ENCODE peak calls at places on chromosomes 16 and 17, in five cellular contexts. One of them, this sample, is unnamed.

GRCh38 chr16:89155184-89155679 is 16.3 kb upstream of the CDH15 start:
- DNase-seq in activated CD4-positive, CD25-positive, alpha-beta regulatory T cell: no peak
- DNase-seq in T-helper 9 cell: no peak
- DNase-seq in neuronal stem cell: no peak
- DNase-seq in stomach: peak; percentile 59
- DNase-seq in this sample: no peak

GRCh38 chr17:3679186-3680126 is 10.8 kb downstream of the EMC6 start:
- DNase-seq in activated CD4-positive, CD25-positive, alpha-beta regulatory T cell: no peak
- DNase-seq in T-helper 9 cell: no peak
- DNase-seq in neuronal stem cell: no peak
- DNase-seq in stomach: no peak
- DNase-seq in this sample: no peak

GRCh38 chr16:74073471-74073870 is 223.1 kb upstream of the PSMD7 start:
- DNase-seq in activated CD4-positive, CD25-positive, alpha-beta regulatory T cell: no peak
- DNase-seq in T-helper 9 cell: no peak
- DNase-seq in neuronal stem cell: no peak
- DNase-seq in stomach: no peak
- DNase-seq in this sample: no peak

GRCh38 chr16:27174798-27175197 is 28.5 kb upstream of the KDM8 start:
- DNase-seq in activated CD4-positive, CD25-positive, alpha-beta regulatory T cell: no peak
- DNase-seq in T-helper 9 cell: no peak
- DNase-seq in neuronal stem cell: no peak
- DNase-seq in stomach: no peak
- DNase-seq in this sample: no peak

GRCh38 chr16:57998484-57998883 is 2.0 kb downstream of the ZNF319 start:
- DNase-seq in activated CD4-positive, CD25-positive, alpha-beta regulatory T cell: no peak
- DNase-seq in T-helper 9 cell: peak; percentile 49
- DNase-seq in neuronal stem cell: no peak
- DNase-seq in stomach: peak; percentile 46
- DNase-seq in this sample: peak; percentile 50

GRCh38 chr17:41967141-41967920 is 736 bp downstream of the CNP start:
- DNase-seq in activated CD4-positive, CD25-positive, alpha-beta regulatory T cell: peak; percentile 38
- DNase-seq in T-helper 9 cell: no peak
- DNase-seq in neuronal stem cell: no peak
- DNase-seq in stomach: no peak
- DNase-seq in this sample: peak; percentile 17

GRCh38 chr17:7438050-7438614 is 1.2 kb upstream of the FGF11 start:
- DNase-seq in activated CD4-positive, CD25-positive, alpha-beta regulatory T cell: no peak
- DNase-seq in T-helper 9 cell: peak; percentile 42
- DNase-seq in neuronal stem cell: peak; percentile 58
- DNase-seq in stomach: peak; percentile 53
- DNase-seq in this sample: peak; percentile 12

GRCh38 chr17:74970395-74970794 is 2.2 kb downstream of the HID1 start:
- DNase-seq in activated CD4-positive, CD25-positive, alpha-beta regulatory T cell: no peak
- DNase-seq in T-helper 9 cell: no peak
- DNase-seq in neuronal stem cell: no peak
- DNase-seq in stomach: no peak
- DNase-seq in this sample: no peak

GRCh38 chr16:17407321-17407720 is 63.4 kb downstream of the XYLT1 start:
- DNase-seq in activated CD4-positive, CD25-positive, alpha-beta regulatory T cell: no peak
- DNase-seq in T-helper 9 cell: no peak
- DNase-seq in neuronal stem cell: no peak
- DNase-seq in stomach: no peak
- DNase-seq in this sample: no peak

GRCh38 chr17:74356640-74357465 is 4.8 kb downstream of the BTBD17 start:
- DNase-seq in activated CD4-positive, CD25-positive, alpha-beta regulatory T cell: no peak
- DNase-seq in T-helper 9 cell: no peak
- DNase-seq in neuronal stem cell: no peak
- DNase-seq in stomach: no peak
- DNase-seq in this sample: no peak

This sample was measured in effector memory CD8-positive, alpha-beta T cell.